ENCODE peak calls at places on chromosomes 1 and 21, in five cellular contexts. E, X, A, H and Q are unnamed samples.

GRCh38 chr21:33644383-33645074 is 2.2 kb downstream of the ITSN1 start:
- DNase-seq in X (no peak), A (no peak), E (no peak), H (no peak), Q (no peak)

GRCh38 chr1:145701306-145701862 is 5.8 kb downstream of the PDZK1 start:
- DNase-seq in A (no peak), H (no peak), E (no peak), X (no peak), Q (no peak)

GRCh38 chr1:2528611-2528965 is 1.5 kb downstream of the HES5 start:
- DNase-seq in H (no peak), A (no peak), X (no peak), E (no peak), Q (no peak)

GRCh38 chr1:153422450-153423068 is 6.2 kb downstream of the S100A7A start:
- DNase-seq in E (no peak), X (peak), H (peak), A (no peak), Q (peak)

GRCh38 chr1:18748435-18748834 is 111.0 kb downstream of the TAS1R2 start:
- DNase-seq in H (no peak), A (no peak), X (no peak), E (no peak), Q (no peak)

GRCh38 chr21:44955803-44956175 is 16.0 kb downstream of the SLX9 start:
- DNase-seq in E (no peak), H (no peak), A (no peak), X (peak), Q (no peak)

GRCh38 chr1:155052412-155053400 is 1.6 kb downstream of the ADAM15 start:
- DNase-seq in A (no peak), X (peak), E (peak), H (peak), Q (no peak)

GRCh38 chr1:222331340-222331739 is 216.6 kb downstream of the HHIPL2 start:
- DNase-seq in H (no peak), E (no peak), A (no peak), X (no peak), Q (no peak)

GRCh38 chr1:32357619-32358018 is 4.7 kb downstream of the FAM229A start:
- DNase-seq in X (no peak), A (no peak), E (no peak), H (no peak), Q (no peak)

GRCh38 chr21:39048064-39048463 is 135.2 kb downstream of the PSMG1 start:
- DNase-seq in H (no peak), X (no peak), E (peak), A (no peak), Q (no peak)

GRCh38 chr1:243587823-243588560 is 262.1 kb downstream of the AKT3 start:
- DNase-seq in E (no peak), A (no peak), H (peak), X (no peak), Q (no peak)

GRCh38 chr1:218874313-218874712 is 299.4 kb upstream of the LYPLAL1 start:
- DNase-seq in A (no peak), X (no peak), H (no peak), E (no peak), Q (no peak)

GRCh38 chr1:191662746-191663145 is 495.5 kb upstream of the RGS18 start:
- DNase-seq in H (no peak), A (no peak), E (no peak), X (no peak), Q (no peak)

GRCh38 chr1:236059011-236059410 is 5.9 kb downstream of the NID1 start:
- DNase-seq in H (no peak), E (no peak), A (no peak), X (no peak), Q (no peak)

GRCh38 chr1:232499151-232499550 is 130.8 kb downstream of the SIPA1L2 start:
- DNase-seq in A (no peak), X (no peak), H (no peak), E (no peak), Q (no peak)

GRCh38 chr1:167169642-167170041 is 51.0 kb upstream of the POU2F1 start:
- DNase-seq in E (no peak), H (no peak), X (no peak), A (no peak), Q (no peak)

GRCh38 chr1:220956861-220957605 is 77.8 kb downstream of the HLX start:
- DNase-seq in X (no peak), H (no peak), E (no peak), A (no peak), Q (no peak)

GRCh38 chr1:145846191-145846590 is 761 bp downstream of the NUDT17 start:
- DNase-seq in X (no peak), A (no peak), E (no peak), H (peak), Q (no peak)